ENCODE peak calls at places on chromosomes 12 and 14, in six cellular contexts. One of them, this sample, is unnamed.

GRCh38 chr12:94053676-94054075 is 94.7 kb upstream of the PLXNC1 start:
- DNase-seq in OCI-M1: no peak
- DNase-seq in T-helper 17 cell: no peak
- DNase-seq in CD8-positive, alpha-beta memory T cell: no peak
- DNase-seq in GM23338: no peak
- DNase-seq in CD4-positive, alpha-beta T cell: no peak
- DNase-seq in this sample: no peak

GRCh38 chr14:74314576-74314975 is 11.8 kb upstream of the ABCD4 start:
- DNase-seq in CD8-positive, alpha-beta memory T cell: no peak
- DNase-seq in CD4-positive, alpha-beta T cell: no peak
- DNase-seq in GM23338: no peak
- DNase-seq in T-helper 17 cell: no peak
- DNase-seq in OCI-M1: no peak
- DNase-seq in this sample: no peak

GRCh38 chr12:13534645-13535398 is 338.3 kb downstream of the EMP1 start:
- DNase-seq in OCI-M1: peak
- DNase-seq in GM23338: peak
- DNase-seq in T-helper 17 cell: peak
- DNase-seq in CD4-positive, alpha-beta T cell: no peak
- DNase-seq in CD8-positive, alpha-beta memory T cell: no peak
- DNase-seq in this sample: peak

GRCh38 chr12:4441355-4442330 is 4.0 kb downstream of the FGF6 start:
- DNase-seq in T-helper 17 cell: no peak
- DNase-seq in CD4-positive, alpha-beta T cell: no peak
- DNase-seq in GM23338: peak
- DNase-seq in CD8-positive, alpha-beta memory T cell: no peak
- DNase-seq in OCI-M1: no peak
- DNase-seq in this sample: peak

GRCh38 chr14:90567991-90568390 is 171.2 kb downstream of the CALM1 start:
- DNase-seq in CD8-positive, alpha-beta memory T cell: no peak
- DNase-seq in CD4-positive, alpha-beta T cell: no peak
- DNase-seq in OCI-M1: no peak
- DNase-seq in T-helper 17 cell: no peak
- DNase-seq in GM23338: peak
- DNase-seq in this sample: no peak

GRCh38 chr14:101726295-101726953 is 35.1 kb upstream of the PPP2R5C start:
- DNase-seq in CD8-positive, alpha-beta memory T cell: no peak
- DNase-seq in OCI-M1: no peak
- DNase-seq in CD4-positive, alpha-beta T cell: no peak
- DNase-seq in GM23338: no peak
- DNase-seq in T-helper 17 cell: no peak
- DNase-seq in this sample: no peak

GRCh38 chr14:91399868-91400640 is 17.6 kb downstream of the CCDC88C start:
- DNase-seq in GM23338: peak
- DNase-seq in CD8-positive, alpha-beta memory T cell: peak
- DNase-seq in CD4-positive, alpha-beta T cell: no peak
- DNase-seq in T-helper 17 cell: no peak
- DNase-seq in OCI-M1: no peak
- DNase-seq in this sample: peak

GRCh38 chr14:102501751-102502315 is 7.7 kb downstream of the ANKRD9 start:
- DNase-seq in CD8-positive, alpha-beta memory T cell: no peak
- DNase-seq in T-helper 17 cell: no peak
- DNase-seq in OCI-M1: no peak
- DNase-seq in GM23338: peak
- DNase-seq in CD4-positive, alpha-beta T cell: no peak
- DNase-seq in this sample: peak

GRCh38 chr12:100401660-100402059 is 44.8 kb downstream of the SLC17A8 start:
- DNase-seq in T-helper 17 cell: no peak
- DNase-seq in OCI-M1: no peak
- DNase-seq in CD8-positive, alpha-beta memory T cell: no peak
- DNase-seq in CD4-positive, alpha-beta T cell: no peak
- DNase-seq in GM23338: no peak
- DNase-seq in this sample: no peak

GRCh38 chr12:69653703-69654102 is 43.0 kb upstream of the LRRC10 start:
- DNase-seq in GM23338: no peak
- DNase-seq in CD8-positive, alpha-beta memory T cell: no peak
- DNase-seq in OCI-M1: no peak
- DNase-seq in T-helper 17 cell: no peak
- DNase-seq in CD4-positive, alpha-beta T cell: no peak
- DNase-seq in this sample: no peak

GRCh38 chr12:57181072-57181471 is 33.7 kb upstream of the LRP1-AS start:
- DNase-seq in CD4-positive, alpha-beta T cell: no peak
- DNase-seq in T-helper 17 cell: no peak
- DNase-seq in GM23338: no peak
- DNase-seq in CD8-positive, alpha-beta memory T cell: no peak
- DNase-seq in OCI-M1: no peak
- DNase-seq in this sample: no peak

GRCh38 chr12:47216150-47216677 is 136.5 kb upstream of the AMIGO2 start:
- DNase-seq in T-helper 17 cell: peak
- DNase-seq in GM23338: no peak
- DNase-seq in CD8-positive, alpha-beta memory T cell: peak
- DNase-seq in OCI-M1: peak
- DNase-seq in CD4-positive, alpha-beta T cell: peak
- DNase-seq in this sample: no peak

GRCh38 chr12:91367234-91367849 is 184.7 kb upstream of the DCN start:
- DNase-seq in CD4-positive, alpha-beta T cell: no peak
- DNase-seq in GM23338: no peak
- DNase-seq in OCI-M1: peak
- DNase-seq in T-helper 17 cell: no peak
- DNase-seq in CD8-positive, alpha-beta memory T cell: no peak
- DNase-seq in this sample: peak

GRCh38 chr12:118544569-118544968 is 168.2 kb downstream of the SUDS3 start:
- DNase-seq in OCI-M1: no peak
- DNase-seq in T-helper 17 cell: no peak
- DNase-seq in CD4-positive, alpha-beta T cell: no peak
- DNase-seq in GM23338: no peak
- DNase-seq in CD8-positive, alpha-beta memory T cell: no peak
- DNase-seq in this sample: no peak